ENCODE peak calls at places on chromosomes 2 and 18, in six cellular contexts. R is A673, A is astrocyte, N is thyroid gland, Q is heart right ventricle, F is ascending aorta. L is an unnamed sample. For H3K27me3, the result is how much of the 10 kb centered on the place peaks cover.

GRCh38 chr2:74502720-74503505 is 3.5 kb upstream of the LBX2 start:
- DNase-seq in N (peak), R (no peak), A (peak), Q (peak), F (peak), L (peak)

GRCh38 chr2:66440692-66441091 is 5.8 kb downstream of the MEIS1 start:
- DNase-seq in F (no peak), N (no peak), R (peak), Q (peak), A (no peak), L (no peak)

GRCh38 chr18:48801728-48802542 is 148.8 kb downstream of the SMAD7 start:
- DNase-seq in F (peak), A (no peak), N (peak), Q (no peak), R (no peak), L (no peak)

GRCh38 chr2:15626126-15626525 is 34.5 kb downstream of the DDX1 start:
- DNase-seq in Q (no peak), N (no peak), F (no peak), A (no peak), R (no peak), L (no peak)

GRCh38 chr2:239846789-239847676 is 178.1 kb downstream of the NDUFA10 start:
- DNase-seq in Q (no peak), N (no peak), R (no peak), F (no peak), A (no peak), L (no peak)

GRCh38 chr2:120314656-120315366 is 31.1 kb upstream of the INHBB start:
- DNase-seq in A (no peak), F (no peak), N (peak), R (no peak), Q (no peak), L (peak)

GRCh38 chr2:75560768-75561565 is at the start of gene EVA1A:
- DNase-seq in F (no peak), R (peak), Q (peak), N (peak), A (peak), L (no peak)

GRCh38 chr2:232353096-232353495 is 25.5 kb upstream of the ALPP start:
- DNase-seq in R (no peak), Q (no peak), N (no peak), F (no peak), A (no peak), L (no peak)

GRCh38 chr2:206113148-206113547 is 27.2 kb upstream of the INO80D start:
- DNase-seq in N (no peak), R (no peak), A (no peak), F (no peak), Q (no peak), L (no peak)

GRCh38 chr2:241799522-241800197 is 9.3 kb upstream of the NEU4 start:
- DNase-seq in A (no peak), R (no peak), N (no peak), Q (no peak), F (no peak), L (no peak)

GRCh38 chr18:32930695-32931301 is 158.0 kb upstream of the KLHL14 start:
- DNase-seq in N (no peak), A (peak), Q (no peak), F (no peak), R (peak), L (no peak)

GRCh38 chr18:13615432-13615861 is 110.9 kb downstream of the FAM210A start:
- DNase-seq in N (no peak), Q (no peak), F (no peak), R (peak), A (peak), L (no peak)

GRCh38 chr2:137192366-137193315 is 427.3 kb downstream of the THSD7B start:
- DNase-seq in A (peak), R (no peak), Q (no peak), F (no peak), N (no peak), L (no peak)

GRCh38 chr18:29925566-29925965 is 1117.0 kb downstream of the DSC3 start:
- DNase-seq in R (no peak), Q (no peak), N (no peak), F (no peak), A (no peak), L (no peak)

GRCh38 chr18:2715990-2716389 is 60.5 kb downstream of the SMCHD1 start:
- DNase-seq in N (no peak), F (no peak), Q (no peak), A (no peak), R (no peak), L (no peak)

GRCh38 chr2:160325413-160325812 is 125.3 kb upstream of the ITGB6 start:
- DNase-seq in R (no peak), Q (no peak), N (no peak), A (no peak), F (no peak), L (no peak)

GRCh38 chr2:189411860-189412259 is 29.4 kb upstream of the WDR75 start:
- DNase-seq in N (no peak), Q (no peak), F (no peak), R (peak), A (peak), L (no peak)

GRCh38 chr18:48942554-48943261 is 8.1 kb downstream of the SMAD7 start:
- DNase-seq in A (peak), Q (no peak), F (no peak), R (no peak), N (no peak), L (no peak)

GRCh38 chr18:22559414-22560282 is 141.9 kb upstream of the CTAGE1 start:
- DNase-seq in N (peak), R (peak), A (peak), F (peak), Q (peak), L (no peak)

GRCh38 chr2:158904126-158904525 is 64.3 kb upstream of the TANC1 start:
- DNase-seq in R (no peak), A (no peak), F (no peak), N (no peak), Q (no peak), L (no peak)

GRCh38 chr18:50247562-50247961 is 18.7 kb downstream of the CFAP53 start:
- DNase-seq in R (no peak), N (no peak), F (no peak), A (no peak), Q (no peak), L (no peak)

GRCh38 chr2:62727876-62728566 is 22.5 kb downstream of the EHBP1 start:
- DNase-seq in A (no peak), F (no peak), R (no peak), N (no peak), Q (no peak), L (no peak)

GRCh38 chr18:79951545-79952456 is at the start of gene SLC66A2:
- DNase-seq in Q (peak), R (peak), F (peak), N (peak), A (peak), L (peak)
- TF ChIP-seq CTCF in Q (no peak), R (no peak), F (no peak), N (peak), A (no peak), L (no peak)

GRCh38 chr2:127155901-127156300 is 48.9 kb upstream of the BIN1 start:
- DNase-seq in N (no peak), F (no peak), Q (no peak), R (no peak), A (peak), L (no peak)
- H3K27ac ChIP-seq in N (no peak), F (no peak), Q (no peak), R (no peak), A (no peak), L (no peak)

GRCh38 chr2:20666364-20667150 is at the start of gene GDF7:
- DNase-seq in F (peak), A (no peak), Q (peak), R (no peak), N (no peak), L (no peak)

GRCh38 chr2:20668871-20669475 is 2.0 kb downstream of the GDF7 start:
- DNase-seq in A (no peak), Q (no peak), R (no peak), N (no peak), F (peak), L (no peak)

GRCh38 chr2:20667151-20667530 is 197 bp downstream of the GDF7 start:
- DNase-seq in F (no peak), N (no peak), Q (no peak), R (no peak), A (no peak), L (no peak)

GRCh38 chr2:20668470-20668869 is 1.5 kb downstream of the GDF7 start:
- DNase-seq in N (no peak), Q (no peak), F (peak), R (no peak), A (no peak), L (no peak)

DNA sequence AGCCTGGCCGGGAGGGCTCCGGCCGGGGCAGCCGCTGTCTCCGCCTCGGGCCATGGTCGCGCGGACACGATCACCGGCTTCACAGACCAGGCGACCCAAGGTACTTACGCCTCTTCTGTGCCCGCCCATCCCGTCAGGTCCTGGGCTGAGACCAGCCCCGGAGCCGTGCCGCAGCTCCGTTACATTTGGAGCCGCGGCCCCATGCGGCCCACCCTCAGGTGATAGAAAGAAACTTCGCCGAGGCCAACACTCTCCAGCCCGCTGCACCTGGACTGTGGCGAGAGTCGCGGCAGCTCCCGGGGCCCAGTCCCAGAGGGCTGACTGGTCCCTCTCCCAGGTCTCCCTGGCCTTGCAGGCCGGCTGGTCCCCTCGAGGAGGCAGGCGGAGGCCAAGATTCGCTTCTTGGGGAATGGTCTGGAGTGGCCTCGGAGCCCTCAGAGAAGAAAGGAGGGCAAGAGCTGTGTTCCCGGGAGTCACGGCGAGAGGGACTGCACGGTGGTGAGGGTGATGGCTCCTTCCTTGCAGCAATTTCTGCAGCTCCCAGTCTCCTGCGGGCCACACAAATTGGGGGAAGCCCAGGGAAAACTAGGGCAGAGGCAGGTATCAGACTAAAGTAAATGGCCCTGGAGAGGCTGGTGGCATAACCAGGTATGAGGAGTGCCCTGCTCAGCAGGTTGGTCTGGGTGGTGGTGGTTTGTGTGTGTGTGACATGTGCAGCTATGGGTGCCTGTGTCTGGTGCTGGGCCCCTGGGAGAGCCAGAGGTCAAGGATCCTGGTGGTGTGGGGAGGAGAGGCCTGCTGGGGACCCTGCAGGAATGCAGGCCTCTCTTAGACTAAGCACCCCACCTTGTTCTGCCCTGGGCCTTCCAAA is 822 bp downstream of the GDF7 start:
- DNase-seq in A (no peak), R (no peak), F (peak), N (no peak), Q (no peak), L (no peak)
- H3K27me3 ChIP-seq in A (half or more), R (half or more), F (under half), N (half or more), Q (half or more), L (half or more)

GRCh38 chr2:219286436-219287115 is 7.4 kb downstream of the DNAJB2 start:
- DNase-seq in A (no peak), Q (no peak), R (no peak), N (no peak), F (no peak), L (no peak)
- TF ChIP-seq CTCF in A (no peak), Q (no peak), R (no peak), N (no peak), F (no peak), L (no peak)

GRCh38 chr2:114122861-114123391 is 233.0 kb downstream of the ACTR3 start:
- DNase-seq in N (peak), F (no peak), Q (no peak), R (no peak), A (no peak), L (no peak)
- H3K27ac ChIP-seq in N (no peak), F (no peak), Q (no peak), R (no peak), A (no peak), L (no peak)

GRCh38 chr2:130327703-130328527 is 14.8 kb upstream of the IMP4 start:
- DNase-seq in R (no peak), F (no peak), N (no peak), Q (no peak), A (peak), L (no peak)
- H3K27me3 ChIP-seq in R (half or more), F (under half), N (under half), Q (under half), A (under half), L (under half)

GRCh38 chr2:36359006-36359580 is 3.5 kb downstream of the CRIM1 start:
- DNase-seq in Q (no peak), R (peak), A (no peak), N (no peak), F (no peak), L (no peak)
- TF ChIP-seq CTCF in Q (peak), R (peak), A (peak), N (peak), F (no peak), L (peak)